ENCODE peak calls at places on chromosome 7, in eight cellular contexts. One of them, this sample, is unnamed.

GRCh38 chr7:131521651-131522163 is 34.7 kb downstream of the PODXL start:
- DNase-seq in fibroblast of pulmonary artery: no peak
- DNase-seq in adipocyte: peak
- DNase-seq in cardiac muscle cell: no peak
- DNase-seq in epithelial cell of esophagus: peak
- DNase-seq in PC-3: peak
- DNase-seq in cardiac fibroblast: no peak
- DNase-seq in left lung: no peak
- DNase-seq in this sample: no peak

GRCh38 chr7:96436880-96437279 is 115.0 kb upstream of the SLC25A13 start:
- DNase-seq in cardiac muscle cell: no peak
- DNase-seq in fibroblast of pulmonary artery: no peak
- DNase-seq in PC-3: no peak
- DNase-seq in left lung: no peak
- DNase-seq in adipocyte: no peak
- DNase-seq in cardiac fibroblast: no peak
- DNase-seq in epithelial cell of esophagus: no peak
- DNase-seq in this sample: no peak

GRCh38 chr7:84277628-84278224 is 83.1 kb upstream of the SEMA3A start:
- DNase-seq in adipocyte: no peak
- DNase-seq in left lung: no peak
- DNase-seq in PC-3: no peak
- DNase-seq in cardiac fibroblast: no peak
- DNase-seq in epithelial cell of esophagus: no peak
- DNase-seq in cardiac muscle cell: no peak
- DNase-seq in fibroblast of pulmonary artery: no peak
- DNase-seq in this sample: no peak

GRCh38 chr7:87767827-87768226 is 108.3 kb downstream of the SLC25A40 start:
- DNase-seq in PC-3: peak
- DNase-seq in left lung: no peak
- DNase-seq in fibroblast of pulmonary artery: no peak
- DNase-seq in cardiac muscle cell: no peak
- DNase-seq in cardiac fibroblast: no peak
- DNase-seq in adipocyte: no peak
- DNase-seq in epithelial cell of esophagus: peak
- DNase-seq in this sample: no peak

GRCh38 chr7:76191783-76192240 is 9.9 kb upstream of the SRRM3 start:
- DNase-seq in cardiac muscle cell: peak
- DNase-seq in fibroblast of pulmonary artery: peak
- DNase-seq in left lung: no peak
- DNase-seq in adipocyte: no peak
- DNase-seq in epithelial cell of esophagus: peak
- DNase-seq in PC-3: peak
- DNase-seq in cardiac fibroblast: peak
- DNase-seq in this sample: no peak

GRCh38 chr7:29360633-29361625 is 166.4 kb downstream of the CHN2 start:
- DNase-seq in left lung: no peak
- DNase-seq in cardiac muscle cell: no peak
- DNase-seq in adipocyte: no peak
- DNase-seq in epithelial cell of esophagus: no peak
- DNase-seq in fibroblast of pulmonary artery: no peak
- DNase-seq in PC-3: no peak
- DNase-seq in cardiac fibroblast: no peak
- DNase-seq in this sample: no peak

GRCh38 chr7:45592230-45592991 is 18.2 kb downstream of the ADCY1 start:
- DNase-seq in epithelial cell of esophagus: no peak
- DNase-seq in fibroblast of pulmonary artery: no peak
- DNase-seq in adipocyte: no peak
- DNase-seq in PC-3: no peak
- DNase-seq in left lung: no peak
- DNase-seq in cardiac muscle cell: no peak
- DNase-seq in cardiac fibroblast: no peak
- DNase-seq in this sample: no peak

GRCh38 chr7:88069093-88069492 is 135.0 kb downstream of the ADAM22 start:
- DNase-seq in epithelial cell of esophagus: no peak
- DNase-seq in cardiac muscle cell: no peak
- DNase-seq in left lung: no peak
- DNase-seq in PC-3: no peak
- DNase-seq in cardiac fibroblast: no peak
- DNase-seq in adipocyte: no peak
- DNase-seq in fibroblast of pulmonary artery: no peak
- DNase-seq in this sample: no peak

GRCh38 chr7:75735059-75735458 is 3.7 kb downstream of the HIP1 start:
- DNase-seq in epithelial cell of esophagus: no peak
- DNase-seq in cardiac muscle cell: no peak
- DNase-seq in left lung: no peak
- DNase-seq in cardiac fibroblast: no peak
- DNase-seq in fibroblast of pulmonary artery: no peak
- DNase-seq in adipocyte: no peak
- DNase-seq in PC-3: no peak
- DNase-seq in this sample: no peak

GRCh38 chr7:95440394-95441038 is 5.7 kb upstream of the PON2 start:
- DNase-seq in epithelial cell of esophagus: no peak
- DNase-seq in cardiac fibroblast: no peak
- DNase-seq in PC-3: no peak
- DNase-seq in adipocyte: no peak
- DNase-seq in cardiac muscle cell: no peak
- DNase-seq in fibroblast of pulmonary artery: no peak
- DNase-seq in left lung: no peak
- DNase-seq in this sample: no peak

GRCh38 chr7:21945374-21946227 is at the start of gene CDCA7L:
- DNase-seq in PC-3: peak
- DNase-seq in cardiac muscle cell: peak
- DNase-seq in cardiac fibroblast: peak
- DNase-seq in epithelial cell of esophagus: peak
- DNase-seq in fibroblast of pulmonary artery: peak
- DNase-seq in adipocyte: peak
- DNase-seq in left lung: peak
- DNase-seq in this sample: no peak

GRCh38 chr7:37108615-37109014 is 340.0 kb downstream of the ELMO1 start:
- DNase-seq in adipocyte: no peak
- DNase-seq in epithelial cell of esophagus: no peak
- DNase-seq in PC-3: no peak
- DNase-seq in left lung: no peak
- DNase-seq in cardiac muscle cell: no peak
- DNase-seq in cardiac fibroblast: no peak
- DNase-seq in fibroblast of pulmonary artery: no peak
- DNase-seq in this sample: no peak

GRCh38 chr7:158274996-158275395 is 312.6 kb downstream of the PTPRN2 start:
- DNase-seq in cardiac muscle cell: no peak
- DNase-seq in adipocyte: no peak
- DNase-seq in cardiac fibroblast: no peak
- DNase-seq in fibroblast of pulmonary artery: no peak
- DNase-seq in left lung: peak
- DNase-seq in PC-3: no peak
- DNase-seq in epithelial cell of esophagus: no peak
- DNase-seq in this sample: no peak

GRCh38 chr7:11841657-11842056 is 9.7 kb upstream of the THSD7A start:
- DNase-seq in PC-3: no peak
- DNase-seq in fibroblast of pulmonary artery: no peak
- DNase-seq in adipocyte: no peak
- DNase-seq in cardiac muscle cell: no peak
- DNase-seq in cardiac fibroblast: no peak
- DNase-seq in left lung: no peak
- DNase-seq in epithelial cell of esophagus: no peak
- DNase-seq in this sample: no peak

GRCh38 chr7:157208758-157209413 is 70.2 kb downstream of the UBE3C start:
- DNase-seq in epithelial cell of esophagus: no peak
- DNase-seq in cardiac fibroblast: no peak
- DNase-seq in adipocyte: no peak
- DNase-seq in fibroblast of pulmonary artery: no peak
- DNase-seq in cardiac muscle cell: no peak
- DNase-seq in PC-3: no peak
- DNase-seq in left lung: no peak
- DNase-seq in this sample: no peak

GRCh38 chr7:101167645-101168411 is 2.5 kb upstream of the VGF start:
- DNase-seq in fibroblast of pulmonary artery: no peak
- DNase-seq in adipocyte: no peak
- DNase-seq in left lung: no peak
- DNase-seq in cardiac fibroblast: no peak
- DNase-seq in epithelial cell of esophagus: no peak
- DNase-seq in PC-3: no peak
- DNase-seq in cardiac muscle cell: no peak
- DNase-seq in this sample: no peak

GRCh38 chr7:7424151-7424873 is 111.4 kb downstream of the COL28A1 start:
- DNase-seq in cardiac muscle cell: peak
- DNase-seq in adipocyte: peak
- DNase-seq in left lung: no peak
- DNase-seq in fibroblast of pulmonary artery: peak
- DNase-seq in PC-3: peak
- DNase-seq in epithelial cell of esophagus: peak
- DNase-seq in cardiac fibroblast: peak
- DNase-seq in this sample: no peak

GRCh38 chr7:1124164-1124563 is 35.8 kb downstream of the ZFAND2A start:
- DNase-seq in PC-3: no peak
- DNase-seq in fibroblast of pulmonary artery: no peak
- DNase-seq in adipocyte: no peak
- DNase-seq in left lung: no peak
- DNase-seq in cardiac muscle cell: no peak
- DNase-seq in epithelial cell of esophagus: no peak
- DNase-seq in cardiac fibroblast: no peak
- DNase-seq in this sample: no peak

GRCh38 chr7:6256709-6257535 is 15.5 kb downstream of the CYTH3 start:
- DNase-seq in cardiac muscle cell: peak
- DNase-seq in adipocyte: peak
- DNase-seq in fibroblast of pulmonary artery: peak
- DNase-seq in epithelial cell of esophagus: peak
- DNase-seq in left lung: no peak
- DNase-seq in PC-3: no peak
- DNase-seq in cardiac fibroblast: peak
- DNase-seq in this sample: peak
- H3K4me3 ChIP-seq in cardiac muscle cell: no peak
- H3K4me3 ChIP-seq in adipocyte: peak
- H3K4me3 ChIP-seq in fibroblast of pulmonary artery: no peak
- H3K4me3 ChIP-seq in epithelial cell of esophagus: no peak
- H3K4me3 ChIP-seq in left lung: no peak
- H3K4me3 ChIP-seq in PC-3: no peak
- H3K4me3 ChIP-seq in cardiac fibroblast: no peak
- H3K4me3 ChIP-seq in this sample: no peak

DNA sequence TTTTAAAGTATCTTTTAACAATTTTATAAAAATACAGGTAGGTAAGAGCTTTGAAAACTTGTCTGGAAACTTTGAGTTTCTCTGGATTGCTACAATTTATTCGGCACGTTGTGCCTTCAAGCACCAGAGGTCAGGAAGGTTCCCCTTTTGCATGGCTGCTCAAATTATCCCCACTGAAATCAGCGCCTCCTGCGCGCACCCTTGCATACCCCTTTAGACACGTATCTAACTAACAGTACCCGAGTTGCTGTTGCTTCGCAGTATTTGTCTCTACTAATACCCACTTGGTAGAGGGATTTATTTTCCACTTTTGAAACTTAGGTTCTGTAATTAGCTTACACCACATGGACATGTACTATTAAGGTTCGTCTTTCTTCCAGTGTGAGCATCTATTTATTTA is 1.6 kb downstream of the MEOX2 start:
- DNase-seq in adipocyte: no peak
- DNase-seq in epithelial cell of esophagus: no peak
- DNase-seq in left lung: no peak
- DNase-seq in fibroblast of pulmonary artery: no peak
- DNase-seq in PC-3: no peak
- DNase-seq in cardiac fibroblast: peak
- DNase-seq in cardiac muscle cell: no peak
- DNase-seq in this sample: no peak
- H3K4me3 ChIP-seq in adipocyte: peak
- H3K4me3 ChIP-seq in epithelial cell of esophagus: no peak
- H3K4me3 ChIP-seq in left lung: peak
- H3K4me3 ChIP-seq in fibroblast of pulmonary artery: no peak
- H3K4me3 ChIP-seq in PC-3: no peak
- H3K4me3 ChIP-seq in cardiac fibroblast: no peak
- H3K4me3 ChIP-seq in cardiac muscle cell: no peak
- H3K4me3 ChIP-seq in this sample: peak

GRCh38 chr7:129831424-129832058 is 121.2 kb downstream of the UBE2H start:
- DNase-seq in fibroblast of pulmonary artery: peak
- DNase-seq in left lung: no peak
- DNase-seq in adipocyte: peak
- DNase-seq in cardiac fibroblast: peak
- DNase-seq in epithelial cell of esophagus: peak
- DNase-seq in PC-3: peak
- DNase-seq in cardiac muscle cell: peak
- DNase-seq in this sample: peak
- H3K4me3 ChIP-seq in fibroblast of pulmonary artery: no peak
- H3K4me3 ChIP-seq in left lung: no peak
- H3K4me3 ChIP-seq in adipocyte: no peak
- H3K4me3 ChIP-seq in cardiac fibroblast: no peak
- H3K4me3 ChIP-seq in epithelial cell of esophagus: no peak
- H3K4me3 ChIP-seq in PC-3: no peak
- H3K4me3 ChIP-seq in cardiac muscle cell: no peak
- H3K4me3 ChIP-seq in this sample: no peak

GRCh38 chr7:133850497-133851070 is 276.6 kb upstream of the LRGUK start:
- DNase-seq in cardiac fibroblast: no peak
- DNase-seq in cardiac muscle cell: no peak
- DNase-seq in PC-3: no peak
- DNase-seq in epithelial cell of esophagus: no peak
- DNase-seq in fibroblast of pulmonary artery: no peak
- DNase-seq in adipocyte: no peak
- DNase-seq in left lung: no peak
- DNase-seq in this sample: no peak

GRCh38 chr7:133851416-133851815 is 275.7 kb upstream of the LRGUK start:
- DNase-seq in PC-3: peak
- DNase-seq in left lung: peak
- DNase-seq in fibroblast of pulmonary artery: no peak
- DNase-seq in epithelial cell of esophagus: peak
- DNase-seq in cardiac fibroblast: no peak
- DNase-seq in adipocyte: no peak
- DNase-seq in cardiac muscle cell: no peak
- DNase-seq in this sample: no peak

GRCh38 chr7:133857376-133858119 is 269.6 kb upstream of the LRGUK start:
- DNase-seq in fibroblast of pulmonary artery: no peak
- DNase-seq in left lung: peak
- DNase-seq in cardiac muscle cell: no peak
- DNase-seq in adipocyte: no peak
- DNase-seq in epithelial cell of esophagus: no peak
- DNase-seq in cardiac fibroblast: no peak
- DNase-seq in PC-3: no peak
- DNase-seq in this sample: no peak

GRCh38 chr7:133854739-133855138 is 272.4 kb upstream of the LRGUK start:
- DNase-seq in PC-3: peak
- DNase-seq in adipocyte: peak
- DNase-seq in cardiac muscle cell: peak
- DNase-seq in epithelial cell of esophagus: peak
- DNase-seq in left lung: no peak
- DNase-seq in fibroblast of pulmonary artery: peak
- DNase-seq in cardiac fibroblast: peak
- DNase-seq in this sample: no peak

DNA sequence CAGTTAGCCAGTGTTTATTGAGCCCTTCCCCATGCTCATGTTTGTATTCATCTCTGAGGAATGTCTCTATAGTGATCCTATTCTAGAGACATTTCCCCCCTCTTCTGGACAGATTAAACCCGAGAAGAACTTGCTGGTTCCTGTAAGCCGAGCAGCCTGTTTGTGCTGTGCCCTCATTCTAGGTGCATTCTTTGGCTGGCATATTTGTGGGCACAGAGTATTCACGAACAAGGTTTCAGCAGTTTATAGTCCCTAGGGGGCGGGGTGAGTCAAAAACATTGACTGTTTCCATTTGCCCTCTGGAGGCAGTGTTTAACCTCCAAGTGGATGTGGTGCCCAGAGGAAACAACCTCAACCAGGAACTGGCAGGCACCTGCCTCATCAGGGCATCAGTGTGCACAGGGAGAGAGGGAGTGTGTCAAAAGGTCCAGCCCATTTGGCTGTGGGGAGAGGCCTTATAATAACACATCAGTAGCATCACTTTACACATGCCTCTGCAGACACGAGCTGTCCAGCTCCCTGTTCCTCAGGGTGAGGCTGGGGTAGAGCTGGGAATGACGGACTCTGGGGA is 273.3 kb upstream of the LRGUK start:
- DNase-seq in epithelial cell of esophagus: peak
- DNase-seq in adipocyte: peak
- DNase-seq in left lung: peak
- DNase-seq in cardiac muscle cell: peak
- DNase-seq in PC-3: peak
- DNase-seq in cardiac fibroblast: peak
- DNase-seq in fibroblast of pulmonary artery: peak
- DNase-seq in this sample: peak
- H3K4me3 ChIP-seq in epithelial cell of esophagus: no peak
- H3K4me3 ChIP-seq in adipocyte: no peak
- H3K4me3 ChIP-seq in left lung: no peak
- H3K4me3 ChIP-seq in cardiac muscle cell: no peak
- H3K4me3 ChIP-seq in PC-3: no peak
- H3K4me3 ChIP-seq in cardiac fibroblast: no peak
- H3K4me3 ChIP-seq in fibroblast of pulmonary artery: no peak
- H3K4me3 ChIP-seq in this sample: no peak